ENCODE peak calls at places on chromosome 9, in four cellular contexts. K is K562, O is GM12878, Y is HepG2. B is an unnamed sample.

GRCh38 chr9:4740373-4740622 is 704 bp downstream of the AK3 start:
- DNase-seq in K (no peak), O (no peak), Y (no peak), B (no peak)

GRCh38 chr9:93965830-93966577 is 10.8 kb upstream of the BARX1 start:
- DNase-seq in K (no peak), O (no peak), Y (no peak), B (peak)

GRCh38 chr9:117178596-117179111 is 236.2 kb downstream of the ASTN2 start:
- DNase-seq in K (no peak), O (no peak), Y (no peak), B (no peak)

GRCh38 chr9:16352791-16353401 is 517.6 kb downstream of the BNC2 start:
- DNase-seq in K (no peak), O (no peak), Y (no peak), B (no peak)

GRCh38 chr9:131773911-131774379 is 34.1 kb upstream of the RAPGEF1 start:
- DNase-seq in K (peak), O (no peak), Y (peak), B (peak)

GRCh38 chr9:126642839-126643238 is 29.1 kb downstream of the LMX1B start:
- DNase-seq in K (no peak), O (no peak), Y (no peak), B (no peak)

GRCh38 chr9:95876595-95876994 is 1.1 kb downstream of the ERCC6L2 start:
- DNase-seq in K (no peak), O (no peak), Y (peak), B (no peak)

GRCh38 chr9:995776-996175 is 19.3 kb downstream of the DMRT3 start:
- DNase-seq in K (no peak), O (no peak), Y (no peak), B (no peak)

GRCh38 chr9:32136700-32137339 is 247.6 kb upstream of the ACO1 start:
- DNase-seq in K (no peak), O (no peak), Y (peak), B (peak)

GRCh38 chr9:32966036-32966435 is 35.4 kb downstream of the APTX start:
- DNase-seq in K (no peak), O (no peak), Y (no peak), B (no peak)

GRCh38 chr9:113350937-113351336 is 1.6 kb downstream of the BSPRY start:
- DNase-seq in K (no peak), O (peak), Y (no peak), B (no peak)

GRCh38 chr9:3074247-3074646 is 230.4 kb upstream of the PUM3 start:
- DNase-seq in K (no peak), O (no peak), Y (no peak), B (no peak)

GRCh38 chr9:115944166-115944948 is 209.2 kb upstream of the PAPPA start:
- DNase-seq in K (no peak), O (no peak), Y (peak), B (no peak)

GRCh38 chr9:95018099-95018927 is 291.8 kb downstream of the AOPEP start:
- DNase-seq in K (no peak), O (no peak), Y (peak), B (no peak)

GRCh38 chr9:99184073-99184426 is 37.7 kb downstream of the ALG2 start:
- DNase-seq in K (no peak), O (no peak), Y (no peak), B (no peak)

GRCh38 chr9:18441245-18441644 is 32.7 kb upstream of the ADAMTSL1 start:
- DNase-seq in K (no peak), O (no peak), Y (no peak), B (no peak)

GRCh38 chr9:120337131-120337530 is 242.8 kb downstream of the CDK5RAP2 start:
- DNase-seq in K (no peak), O (no peak), Y (no peak), B (no peak)

GRCh38 chr9:131876486-131876885 is 136.6 kb upstream of the RAPGEF1 start:
- DNase-seq in K (no peak), O (no peak), Y (no peak), B (no peak)

GRCh38 chr9:132670816-132671371 is 630 bp downstream of the GTF3C4 start:
- DNase-seq in K (peak), O (no peak), Y (no peak), B (peak)

GRCh38 chr9:89879711-89880110 is 274.9 kb downstream of the GADD45G start:
- DNase-seq in K (no peak), O (no peak), Y (no peak), B (no peak)

GRCh38 chr9:116543731-116544400 is 143.2 kb upstream of the TRIM32 start:
- DNase-seq in K (no peak), O (no peak), Y (no peak), B (no peak)

GRCh38 chr9:37453827-37454226 is 11.4 kb downstream of the ZBTB5 start:
- DNase-seq in K (no peak), O (no peak), Y (no peak), B (no peak)

GRCh38 chr9:133118568-133118967 is 2.5 kb downstream of the RALGDS start:
- DNase-seq in K (no peak), O (no peak), Y (no peak), B (no peak)

GRCh38 chr9:113926211-113926610 is 50.1 kb downstream of the ZNF618 start:
- DNase-seq in K (no peak), O (no peak), Y (no peak), B (no peak)

GRCh38 chr9:13791816-13792215 is 512.3 kb upstream of the MPDZ start:
- DNase-seq in K (no peak), O (no peak), Y (peak), B (no peak)

GRCh38 chr9:95101326-95101725 is 216.2 kb downstream of the FANCC start:
- DNase-seq in K (no peak), O (no peak), Y (no peak), B (no peak)

GRCh38 chr9:114290561-114290986 is 32.3 kb upstream of the ORM1 start:
- DNase-seq in K (no peak), O (no peak), Y (no peak), B (no peak)

GRCh38 chr9:120625222-120625621 is 45.3 kb upstream of the CDK5RAP2 start:
- DNase-seq in K (no peak), O (no peak), Y (no peak), B (no peak)

GRCh38 chr9:35689351-35689600 is 449 bp downstream of the TPM2 start:
- DNase-seq in K (no peak), O (no peak), Y (no peak), B (no peak)
- TF ChIP-seq CTCF in K (no peak), O (no peak), Y (no peak), B (no peak)

GRCh38 chr9:134375011-134375390 is 48.7 kb downstream of the RXRA start:
- DNase-seq in K (no peak), O (no peak), Y (no peak), B (no peak)
- TF ChIP-seq NR2C2 in K (no peak), O (no peak), Y (no peak), B (no peak)

DNA sequence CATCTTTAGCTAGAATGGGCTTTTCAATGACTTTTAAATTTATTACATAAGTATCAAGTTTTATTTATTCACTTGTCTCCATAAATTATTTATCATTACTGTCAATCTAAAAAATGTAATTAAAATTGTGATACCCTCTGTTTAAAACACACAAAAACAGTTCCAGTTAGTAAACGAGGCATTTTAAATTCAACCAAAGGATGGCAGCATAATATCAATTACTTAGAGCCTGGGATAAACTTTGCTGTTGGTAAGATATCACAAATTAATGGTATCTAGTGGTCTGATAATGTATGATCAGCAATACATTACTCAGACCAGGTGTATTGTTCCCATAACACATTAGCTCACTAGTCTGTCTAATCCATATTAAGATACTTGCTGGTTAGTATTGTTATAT is 9.6 kb upstream of the IFNE start:
- DNase-seq in K (no peak), O (no peak), Y (no peak), B (no peak)
- TF ChIP-seq CTCF in K (no peak), O (no peak), Y (no peak), B (no peak)

GRCh38 chr9:76459691-76460635 is 981 bp downstream of the GCNT1 start:
- DNase-seq in K (peak), O (no peak), Y (peak), B (peak)
- TF ChIP-seq NR2C2 in K (no peak), O (no peak), Y (no peak), B (no peak)

DNA sequence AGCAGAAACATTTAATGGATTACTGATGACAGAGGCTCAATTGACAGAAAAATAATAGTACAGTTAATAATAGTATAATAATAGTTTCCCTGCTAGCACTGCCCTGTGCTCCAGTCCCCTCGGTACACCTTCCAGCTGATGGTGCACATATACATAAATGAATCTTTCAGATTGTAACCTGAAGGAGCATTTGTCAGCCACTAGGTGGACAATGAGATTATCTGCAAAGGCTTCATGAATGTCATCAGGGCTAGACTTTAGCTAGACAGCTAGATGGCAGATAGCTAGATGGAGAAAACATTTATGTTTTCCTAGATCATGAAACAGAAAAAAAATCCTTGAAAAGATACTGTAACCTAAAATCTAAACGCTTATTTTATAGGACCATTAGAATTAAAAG is 304.4 kb upstream of the SMC2 start:
- DNase-seq in K (peak), O (no peak), Y (peak), B (no peak)
- TF ChIP-seq CTCF in K (no peak), O (peak), Y (peak), B (no peak)

DNA sequence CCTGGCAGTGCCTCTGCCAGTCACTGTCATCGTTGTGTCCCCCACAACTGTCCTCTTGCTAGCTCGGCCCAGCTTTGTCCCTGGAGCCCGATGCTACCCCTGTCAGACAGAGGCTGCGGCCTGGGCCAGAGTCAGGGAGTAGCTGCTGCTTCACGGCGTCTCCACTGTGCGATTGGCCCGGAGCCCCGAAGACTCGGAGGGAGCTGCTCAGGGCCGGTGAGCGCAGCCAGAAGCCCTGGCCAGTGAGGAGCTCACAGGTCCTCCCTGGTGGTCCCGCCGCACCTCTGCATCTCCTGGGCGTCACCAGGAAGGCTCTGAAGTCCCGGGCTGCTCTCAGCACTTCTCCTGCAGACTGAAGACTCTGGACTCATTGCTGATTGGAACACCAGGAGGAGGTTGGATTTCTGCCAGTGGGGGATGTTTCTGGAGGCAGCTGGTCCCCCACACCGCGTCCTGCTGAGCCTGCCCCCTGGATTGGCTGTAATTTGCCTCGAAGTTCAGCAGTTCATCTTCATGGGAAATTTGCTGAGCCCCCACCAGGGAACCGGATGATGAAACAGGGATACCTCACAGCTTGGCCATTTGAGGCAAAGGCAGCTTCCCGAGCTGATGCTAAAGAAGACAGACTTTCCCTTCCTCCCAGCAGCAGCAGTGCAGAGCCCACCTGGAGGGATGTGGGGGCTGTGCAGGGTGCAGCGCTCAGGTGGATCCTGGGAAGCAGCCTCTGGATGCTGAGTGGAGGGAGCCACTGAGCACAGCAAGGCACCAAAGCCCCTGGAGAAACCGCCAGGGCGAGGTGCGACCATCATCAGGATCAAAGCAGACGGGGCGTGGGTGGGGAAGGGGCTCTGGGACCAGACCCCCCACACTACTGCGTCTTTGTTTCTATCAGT is 45.6 kb downstream of the USP20 start:
- DNase-seq in K (no peak), O (no peak), Y (no peak), B (no peak)
- TF ChIP-seq NR2C2 in K (no peak), O (no peak), Y (no peak), B (no peak)

DNA sequence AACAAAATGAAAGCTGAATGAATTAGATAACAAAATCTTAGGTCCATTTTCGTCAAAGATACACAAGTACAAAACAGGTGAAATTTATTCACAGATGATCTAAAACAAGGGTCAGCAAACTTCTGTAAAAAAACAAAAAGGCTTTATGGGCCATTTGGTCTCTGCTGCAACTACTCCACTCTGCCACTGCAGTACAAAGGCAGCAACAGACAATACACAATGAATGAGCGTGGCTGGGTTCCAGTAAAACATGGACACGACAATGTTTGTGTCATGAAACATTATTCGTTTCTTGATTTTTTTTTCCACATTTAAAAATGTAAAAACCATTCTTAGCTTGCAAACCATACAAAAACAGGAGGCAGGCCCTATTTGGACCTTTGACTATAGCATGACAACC is 71.9 kb downstream of the ECPAS start:
- DNase-seq in K (no peak), O (no peak), Y (no peak), B (no peak)
- TF ChIP-seq CTCF in K (no peak), O (no peak), Y (no peak), B (no peak)

GRCh38 chr9:105416840-105417239 is 31.0 kb upstream of the FSD1L start:
- DNase-seq in K (no peak), O (no peak), Y (no peak), B (no peak)
- TF ChIP-seq NR2C2 in K (no peak), O (no peak), Y (no peak), B (no peak)

DNA sequence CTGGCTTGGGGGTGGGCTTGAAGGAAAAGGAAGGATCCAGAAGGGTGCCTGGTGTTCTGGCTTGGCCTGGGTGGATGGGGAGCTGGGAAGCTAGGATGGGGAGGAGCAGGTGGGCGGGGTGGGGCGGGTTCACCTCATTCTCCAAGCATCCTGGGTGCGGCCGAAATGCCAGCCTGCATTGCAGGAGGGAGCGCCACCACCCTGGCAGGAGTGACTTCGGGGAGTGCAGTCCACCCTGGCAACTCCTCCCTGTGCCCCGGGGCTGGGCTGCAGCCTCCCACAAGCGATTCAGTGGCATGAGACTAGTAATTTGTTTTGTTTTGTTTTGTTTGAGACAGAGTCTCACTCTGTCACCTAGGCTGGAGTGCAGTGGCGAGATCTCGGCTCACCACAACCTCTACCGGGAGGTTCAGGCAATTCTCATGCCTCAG is 5.5 kb downstream of the TTC16 start:
- DNase-seq in K (no peak), O (no peak), Y (no peak), B (no peak)
- TF ChIP-seq CTCF in K (no peak), O (no peak), Y (no peak), B (no peak)

DNA sequence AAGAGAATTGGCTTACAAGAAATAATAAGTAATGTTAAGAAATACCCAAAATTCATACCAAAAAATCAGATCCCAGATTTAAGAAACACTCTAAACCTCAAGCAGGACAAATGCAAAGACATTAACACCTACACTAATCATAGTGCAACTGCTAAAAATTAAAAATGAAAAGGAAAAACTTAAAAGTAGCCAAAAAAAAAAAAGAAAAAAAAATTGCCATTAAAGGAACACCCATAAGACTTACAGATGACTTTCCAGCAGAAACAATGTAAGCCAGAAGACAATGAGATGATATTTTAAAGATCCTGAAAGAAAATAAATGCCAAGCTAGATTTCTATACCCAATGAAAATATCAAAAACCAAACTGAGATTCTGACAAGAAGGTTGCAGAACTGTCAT is 101.5 kb downstream of the DENND1A start:
- DNase-seq in K (no peak), O (no peak), Y (no peak), B (no peak)
- TF ChIP-seq NR2C2 in K (no peak), O (no peak), Y (no peak), B (no peak)